ENCODE peak calls at places on chromosomes 1 and 21, in ten cellular contexts. L is HAP-1, I is lower lobe of right lung, E is fibroblast of mammary gland, K is amniotic stem cell, F is H4, R is COR-L47, P is NCI-H1092, O is KG1, J is EH. Q is an unnamed sample.

GRCh38 chr1:25103180-25103790 is 129.0 kb downstream of the SYF2 start:
- DNase-seq in L (no peak), I (no peak), E (no peak), K (no peak), F (no peak), R (peak), P (no peak), O (no peak), J (no peak), Q (no peak)

GRCh38 chr1:30043256-30043655 is 680.1 kb downstream of the MATN1 start:
- DNase-seq in L (no peak), I (no peak), E (no peak), K (no peak), F (no peak), R (no peak), P (no peak), O (no peak), J (no peak), Q (no peak)

GRCh38 chr1:179586107-179586823 is 5.4 kb upstream of the TDRD5 start:
- DNase-seq in L (no peak), I (peak), E (peak), K (no peak), F (peak), R (peak), P (peak), O (no peak), J (peak), Q (no peak)

GRCh38 chr1:191520345-191520744 is 637.9 kb upstream of the RGS18 start:
- DNase-seq in L (no peak), I (no peak), E (no peak), K (no peak), F (no peak), R (no peak), P (no peak), O (no peak), J (no peak), Q (no peak)

GRCh38 chr21:31446206-31446900 is 102.3 kb upstream of the TIAM1 start:
- DNase-seq in L (no peak), I (no peak), E (no peak), K (no peak), F (no peak), R (no peak), P (no peak), O (peak), J (no peak), Q (no peak)

GRCh38 chr1:203640723-203641523 is 14.3 kb downstream of the ATP2B4 start:
- DNase-seq in L (no peak), I (no peak), E (no peak), K (no peak), F (no peak), R (no peak), P (no peak), O (no peak), J (no peak), Q (no peak)

GRCh38 chr1:214587165-214587564 is 15.8 kb upstream of the CENPF start:
- DNase-seq in L (no peak), I (no peak), E (no peak), K (no peak), F (no peak), R (no peak), P (no peak), O (no peak), J (no peak), Q (no peak)

GRCh38 chr1:160193091-160193819 is 2.9 kb downstream of the CASQ1 start:
- DNase-seq in L (peak), I (peak), E (peak), K (peak), F (peak), R (peak), P (peak), O (peak), J (peak), Q (peak)

GRCh38 chr1:43021547-43022474 is 63.1 kb upstream of the SLC2A1 start:
- DNase-seq in L (no peak), I (no peak), E (no peak), K (no peak), F (peak), R (no peak), P (no peak), O (no peak), J (no peak), Q (no peak)

GRCh38 chr1:78645728-78646127 is 3.9 kb upstream of the IFI44 start:
- DNase-seq in L (no peak), I (no peak), E (no peak), K (no peak), F (no peak), R (no peak), P (no peak), O (no peak), J (no peak), Q (no peak)

GRCh38 chr1:67060811-67061218 is 6.9 kb upstream of the SLC35D1 start:
- DNase-seq in L (no peak), I (no peak), E (peak), K (peak), F (peak), R (no peak), P (no peak), O (no peak), J (peak), Q (peak)

GRCh38 chr21:40255665-40256064 is 388.4 kb downstream of the PCP4 start:
- DNase-seq in L (no peak), I (no peak), E (no peak), K (no peak), F (no peak), R (no peak), P (no peak), O (no peak), J (no peak), Q (no peak)

GRCh38 chr1:196229546-196229945 is 378.7 kb downstream of the KCNT2 start:
- DNase-seq in L (no peak), I (no peak), E (no peak), K (no peak), F (no peak), R (no peak), P (no peak), O (no peak), J (no peak), Q (no peak)

GRCh38 chr1:113540328-113540727 is 150.0 kb downstream of the MAGI3 start:
- DNase-seq in L (no peak), I (no peak), E (no peak), K (no peak), F (no peak), R (no peak), P (no peak), O (no peak), J (no peak), Q (no peak)

GRCh38 chr1:220788146-220788545 is 1.4 kb downstream of the MTARC1 start:
- DNase-seq in L (peak), I (no peak), E (peak), K (no peak), F (no peak), R (no peak), P (no peak), O (no peak), J (no peak), Q (no peak)

GRCh38 chr1:154776339-154776605 is 93.8 kb downstream of the KCNN3 start:
- DNase-seq in L (peak), I (no peak), E (no peak), K (no peak), F (no peak), R (no peak), P (no peak), O (no peak), J (no peak), Q (no peak)

GRCh38 chr1:156251527-156251926 is 3.7 kb upstream of the PAQR6 start:
- DNase-seq in L (no peak), I (no peak), E (no peak), K (no peak), F (no peak), R (no peak), P (no peak), O (peak), J (no peak), Q (no peak)

GRCh38 chr1:67832737-67833594 is at the start of gene GNG12:
- DNase-seq in L (peak), I (peak), E (peak), K (peak), F (peak), R (peak), P (no peak), O (no peak), J (peak), Q (peak)

GRCh38 chr1:74363220-74363619 is 128.0 kb downstream of the TNNI3K start:
- DNase-seq in L (no peak), I (no peak), E (no peak), K (no peak), F (no peak), R (no peak), P (no peak), O (no peak), J (no peak), Q (no peak)

GRCh38 chr1:109027841-109028240 is 14.1 kb downstream of the WDR47 start:
- DNase-seq in L (no peak), I (no peak), E (no peak), K (no peak), F (no peak), R (no peak), P (no peak), O (no peak), J (no peak), Q (no peak)

GRCh38 chr1:11839727-11840705 is 7.6 kb downstream of the NPPA start:
- DNase-seq in L (no peak), I (no peak), E (no peak), K (no peak), F (no peak), R (no peak), P (no peak), O (no peak), J (no peak), Q (no peak)

GRCh38 chr1:25161981-25162380 is 70.3 kb downstream of the SYF2 start:
- DNase-seq in L (no peak), I (no peak), E (peak), K (no peak), F (no peak), R (no peak), P (no peak), O (no peak), J (peak), Q (no peak)

GRCh38 chr1:203577874-203578464 is 48.7 kb upstream of the ATP2B4 start:
- DNase-seq in L (no peak), I (no peak), E (no peak), K (no peak), F (no peak), R (no peak), P (no peak), O (no peak), J (no peak), Q (no peak)

GRCh38 chr1:23619299-23620188 is 60.2 kb upstream of the ID3 start:
- DNase-seq in L (peak), I (peak), E (no peak), K (no peak), F (no peak), R (peak), P (peak), O (no peak), J (peak), Q (no peak)

GRCh38 chr21:44626673-44627143 is at the start of gene KRTAP10-9:
- DNase-seq in L (no peak), I (no peak), E (no peak), K (no peak), F (no peak), R (no peak), P (no peak), O (no peak), J (no peak), Q (no peak)

GRCh38 chr1:152823291-152823690 is 4.0 kb upstream of the LCE1A start:
- DNase-seq in L (no peak), I (no peak), E (peak), K (no peak), F (no peak), R (no peak), P (no peak), O (no peak), J (no peak), Q (no peak)

GRCh38 chr21:45236481-45236880 is 51.2 kb downstream of the POFUT2 start:
- DNase-seq in L (no peak), I (no peak), E (no peak), K (no peak), F (no peak), R (no peak), P (no peak), O (no peak), J (peak), Q (no peak)

GRCh38 chr1:2059290-2059953 is 9.2 kb downstream of the PRKCZ start:
- DNase-seq in L (no peak), I (no peak), E (no peak), K (no peak), F (no peak), R (no peak), P (no peak), O (no peak), J (no peak), Q (no peak)

GRCh38 chr1:34549199-34549598 is 205.6 kb upstream of the GJB5 start:
- DNase-seq in L (peak), I (no peak), E (no peak), K (no peak), F (no peak), R (peak), P (no peak), O (peak), J (no peak), Q (no peak)

GRCh38 chr21:42306366-42307035 is 8.7 kb downstream of the TFF3 start:
- DNase-seq in L (no peak), I (no peak), E (no peak), K (no peak), F (no peak), R (peak), P (peak), O (peak), J (no peak), Q (no peak)

GRCh38 chr1:207822602-207823451 is 71.0 kb downstream of the CD46 start:
- DNase-seq in L (no peak), I (peak), E (peak), K (no peak), F (no peak), R (peak), P (peak), O (no peak), J (peak), Q (peak)

GRCh38 chr1:46002751-46003150 is 129.7 kb downstream of the PIK3R3 start:
- DNase-seq in L (no peak), I (no peak), E (no peak), K (no peak), F (no peak), R (no peak), P (no peak), O (no peak), J (no peak), Q (no peak)

GRCh38 chr1:245604979-245605378 is 450.2 kb downstream of the KIF26B start:
- DNase-seq in L (no peak), I (no peak), E (peak), K (no peak), F (no peak), R (no peak), P (no peak), O (no peak), J (peak), Q (no peak)

GRCh38 chr1:3369437-3370076 is 84.9 kb upstream of the ARHGEF16 start:
- DNase-seq in L (no peak), I (no peak), E (peak), K (peak), F (no peak), R (no peak), P (no peak), O (no peak), J (peak), Q (peak)

GRCh38 chr1:220527279-220528048 is 472 bp upstream of the MARK1 start:
- DNase-seq in L (peak), I (no peak), E (no peak), K (no peak), F (peak), R (peak), P (peak), O (no peak), J (peak), Q (peak)

Q was measured in mesenchymal stem cell.